ENCODE peak calls at places on chromosomes 1 and 21, in nine cellular contexts. Q is mucosa of descending colon; Z is A673; L is CD8-positive, alpha-beta T cell; K is heart right ventricle; N is transverse colon; H is aorta; G is H9; Y is HCT116. C is an unnamed sample. For H3K4me1, the result is how much of the 10 kb centered on the place peaks cover.

GRCh38 chr1:155324717-155325595 is 4.3 kb downstream of the RUSC1 start:
- DNase-seq in Q (peak), Z (peak), L (no peak), K (peak), N (peak), H (peak), G (peak), Y (peak), C (peak)

GRCh38 chr21:38489729-38490128 is 8.5 kb downstream of the ERG start:
- DNase-seq in Q (no peak), Z (no peak), L (no peak), K (no peak), N (no peak), H (no peak), G (no peak), Y (no peak), C (no peak)

GRCh38 chr1:72178266-72178665 is 104.1 kb downstream of the NEGR1 start:
- DNase-seq in Q (no peak), Z (peak), L (no peak), K (no peak), N (no peak), H (no peak), G (no peak), Y (no peak), C (no peak)

GRCh38 chr1:52590275-52590674 is 11.9 kb upstream of the GPX7 start:
- DNase-seq in Q (no peak), Z (no peak), L (no peak), K (no peak), N (no peak), H (no peak), G (no peak), Y (no peak), C (no peak)

GRCh38 chr1:184270556-184270955 is 116.3 kb upstream of the C1orf21 start:
- DNase-seq in Q (no peak), Z (peak), L (no peak), K (no peak), N (no peak), H (no peak), G (peak), Y (no peak), C (no peak)

GRCh38 chr1:100219879-100220278 is 29.8 kb downstream of the DBT start:
- DNase-seq in Q (no peak), Z (peak), L (no peak), K (no peak), N (no peak), H (no peak), G (no peak), Y (no peak), C (no peak)

GRCh38 chr1:227885135-227885647 is 62.5 kb downstream of the WNT9A start:
- DNase-seq in Q (no peak), Z (no peak), L (peak), K (no peak), N (no peak), H (no peak), G (no peak), Y (no peak), C (no peak)

GRCh38 chr1:173661763-173662162 is 7.9 kb downstream of the ANKRD45 start:
- DNase-seq in Q (no peak), Z (no peak), L (no peak), K (no peak), N (no peak), H (no peak), G (no peak), Y (no peak), C (no peak)

GRCh38 chr1:201376464-201377374 is 761 bp downstream of the TNNT2 start:
- DNase-seq in Q (peak), Z (peak), L (no peak), K (no peak), N (peak), H (no peak), G (peak), Y (peak), C (no peak)

GRCh38 chr1:30259631-30260030 is 463.8 kb downstream of the MATN1 start:
- DNase-seq in Q (no peak), Z (no peak), L (no peak), K (no peak), N (no peak), H (no peak), G (no peak), Y (no peak), C (no peak)

GRCh38 chr1:190172636-190173410 is 304.8 kb downstream of the BRINP3 start:
- DNase-seq in Q (no peak), Z (no peak), L (no peak), K (no peak), N (no peak), H (no peak), G (no peak), Y (no peak), C (no peak)

GRCh38 chr1:7365706-7366105 is 405.4 kb upstream of the VAMP3 start:
- DNase-seq in Q (no peak), Z (no peak), L (no peak), K (no peak), N (no peak), H (no peak), G (no peak), Y (no peak), C (no peak)

GRCh38 chr1:210440081-210440480 is 111.4 kb downstream of the HHAT start:
- DNase-seq in Q (no peak), Z (peak), L (no peak), K (no peak), N (no peak), H (no peak), G (no peak), Y (no peak), C (no peak)

GRCh38 chr1:19814681-19815503 is at the start of gene RNF186:
- DNase-seq in Q (peak), Z (no peak), L (no peak), K (no peak), N (peak), H (no peak), G (no peak), Y (no peak), C (no peak)

GRCh38 chr1:40987439-40988276 is 8.2 kb downstream of the CTPS1 start:
- DNase-seq in Q (no peak), Z (no peak), L (no peak), K (no peak), N (no peak), H (no peak), G (no peak), Y (no peak), C (no peak)

GRCh38 chr1:206471993-206472392 is 1.7 kb downstream of the IKBKE start:
- DNase-seq in Q (no peak), Z (no peak), L (no peak), K (no peak), N (no peak), H (peak), G (no peak), Y (no peak), C (no peak)

GRCh38 chr21:33383056-33383888 is 19.9 kb upstream of the IFNGR2 start:
- DNase-seq in Q (peak), Z (no peak), L (peak), K (no peak), N (peak), H (peak), G (peak), Y (peak), C (peak)

GRCh38 chr1:206030714-206031113 is 7.0 kb upstream of the CTSE start:
- DNase-seq in Q (peak), Z (peak), L (peak), K (peak), N (peak), H (no peak), G (peak), Y (peak), C (peak)

GRCh38 chr1:176560681-176561080 is 97.7 kb downstream of the PAPPA2 start:
- DNase-seq in Q (no peak), Z (no peak), L (no peak), K (no peak), N (no peak), H (no peak), G (no peak), Y (no peak), C (no peak)

GRCh38 chr1:94698759-94699502 is 121.2 kb upstream of the SLC44A3 start:
- DNase-seq in Q (no peak), Z (no peak), L (no peak), K (no peak), N (no peak), H (no peak), G (no peak), Y (peak), C (no peak)

GRCh38 chr1:25033828-25034451 is 103.9 kb upstream of the RUNX3 start:
- DNase-seq in Q (peak), Z (no peak), L (no peak), K (peak), N (peak), H (no peak), G (no peak), Y (no peak), C (no peak)

GRCh38 chr1:201307239-201307638 is 23.9 kb downstream of the PKP1 start:
- DNase-seq in Q (no peak), Z (no peak), L (no peak), K (no peak), N (no peak), H (no peak), G (no peak), Y (no peak), C (no peak)

GRCh38 chr1:163357378-163357777 is 35.6 kb downstream of the NUF2 start:
- DNase-seq in Q (no peak), Z (no peak), L (no peak), K (no peak), N (no peak), H (no peak), G (no peak), Y (no peak), C (peak)

GRCh38 chr1:235404190-235404589 is 37.0 kb downstream of the TBCE start:
- DNase-seq in Q (no peak), Z (no peak), L (no peak), K (no peak), N (no peak), H (no peak), G (no peak), Y (no peak), C (peak)

GRCh38 chr1:39727932-39728317 is 10.8 kb upstream of the PPIE start:
- DNase-seq in Q (no peak), Z (no peak), L (no peak), K (no peak), N (no peak), H (no peak), G (no peak), Y (no peak), C (no peak)

GRCh38 chr1:199472025-199472424 is 555.5 kb upstream of the NR5A2 start:
- DNase-seq in Q (no peak), Z (peak), L (no peak), K (no peak), N (no peak), H (no peak), G (no peak), Y (no peak), C (no peak)

GRCh38 chr1:75203415-75204277 is 69.5 kb downstream of the LHX8 start:
- DNase-seq in Q (peak), Z (peak), L (no peak), K (no peak), N (no peak), H (no peak), G (no peak), Y (peak), C (no peak)

GRCh38 chr1:18597159-18598042 is 33.2 kb upstream of the PAX7 start:
- DNase-seq in Q (peak), Z (peak), L (peak), K (peak), N (peak), H (peak), G (peak), Y (no peak), C (peak)

GRCh38 chr1:82225407-82226197 is 424.9 kb downstream of the ADGRL2 start:
- DNase-seq in Q (no peak), Z (peak), L (no peak), K (no peak), N (no peak), H (no peak), G (no peak), Y (no peak), C (no peak)

GRCh38 chr21:45499970-45500575 is 42.2 kb downstream of the SLC19A1 start:
- DNase-seq in Q (no peak), Z (no peak), L (no peak), K (no peak), N (no peak), H (peak), G (no peak), Y (no peak), C (no peak)

GRCh38 chr1:203649551-203650011 is 22.9 kb downstream of the ATP2B4 start:
- DNase-seq in Q (no peak), Z (no peak), L (peak), K (no peak), N (no peak), H (no peak), G (no peak), Y (no peak), C (no peak)

GRCh38 chr1:231534703-231535159 is 6.3 kb downstream of the TSNAX start:
- DNase-seq in Q (no peak), Z (no peak), L (no peak), K (no peak), N (no peak), H (no peak), G (no peak), Y (no peak), C (no peak)
- H3K4me1 ChIP-seq in Q (under half), Z (under half), L (under half), K (under half), N (under half), H (under half), G (under half), Y (under half), C (under half)

GRCh38 chr1:156895408-156895874 is 1.9 kb downstream of the PEAR1 start:
- DNase-seq in Q (no peak), Z (no peak), L (no peak), K (no peak), N (no peak), H (no peak), G (no peak), Y (no peak), C (no peak)
- H3K4me1 ChIP-seq in Q (under half), Z (under half), L (under half), K (under half), N (under half), H (under half), G (under half), Y (under half), C (half or more)

GRCh38 chr1:17230671-17231310 is 18.1 kb upstream of the PADI3 start:
- DNase-seq in Q (no peak), Z (no peak), L (no peak), K (no peak), N (no peak), H (no peak), G (no peak), Y (no peak), C (no peak)

GRCh38 chr1:17233675-17234074 is 15.2 kb upstream of the PADI3 start:
- DNase-seq in Q (peak), Z (peak), L (no peak), K (no peak), N (peak), H (no peak), G (no peak), Y (peak), C (peak)

GRCh38 chr1:17234405-17234804 is 14.5 kb upstream of the PADI3 start:
- DNase-seq in Q (no peak), Z (no peak), L (no peak), K (no peak), N (no peak), H (no peak), G (no peak), Y (no peak), C (no peak)

GRCh38 chr1:17235135-17235880 is 13.6 kb upstream of the PADI3 start:
- DNase-seq in Q (no peak), Z (peak), L (no peak), K (no peak), N (no peak), H (no peak), G (no peak), Y (no peak), C (no peak)

DNA sequence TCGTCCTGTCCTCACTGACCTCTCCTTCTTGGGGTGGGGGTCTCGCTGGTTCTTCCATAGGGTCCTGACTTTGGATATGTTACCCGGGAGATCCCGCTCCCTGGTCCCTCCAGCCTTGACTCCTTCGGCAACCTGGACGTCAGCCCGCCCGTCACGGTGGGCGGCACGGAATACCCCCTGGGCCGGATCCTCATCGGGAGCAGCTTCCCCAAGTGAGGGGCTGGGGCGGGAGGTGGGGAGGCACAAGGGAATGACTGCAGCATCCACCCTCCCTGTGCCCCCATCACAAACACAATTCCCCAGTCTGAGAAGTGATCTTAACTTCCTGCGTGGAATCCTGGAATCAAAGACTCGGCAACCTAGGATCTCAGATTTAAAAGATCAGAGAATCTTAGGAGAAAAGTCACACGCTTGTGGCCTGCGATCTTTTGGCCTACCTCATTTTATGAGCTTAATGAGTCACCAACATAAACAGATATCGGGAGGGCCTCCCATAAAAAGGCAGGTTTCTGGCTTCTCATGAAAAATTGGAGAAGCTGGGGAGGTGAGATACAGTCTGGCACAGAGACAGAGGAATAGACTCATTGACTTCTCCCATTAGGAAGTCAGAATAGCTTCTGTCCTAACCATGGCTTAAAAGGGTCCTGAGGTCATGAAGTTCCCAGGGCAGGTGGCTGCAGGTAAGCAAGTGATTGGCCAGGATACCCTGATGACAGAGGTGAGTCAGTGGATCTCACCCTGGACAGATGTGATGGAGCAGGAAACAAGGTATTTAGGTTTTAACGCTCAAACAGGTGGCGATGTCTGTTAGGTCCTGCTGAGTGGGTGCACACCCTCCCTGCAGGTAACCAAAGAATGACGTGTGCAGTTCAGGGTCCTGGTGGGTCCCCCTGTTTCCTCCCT is 15.9 kb upstream of the PADI3 start:
- DNase-seq in Q (peak), Z (peak), L (no peak), K (no peak), N (peak), H (no peak), G (no peak), Y (peak), C (peak)
- H3K4me1 ChIP-seq in Q (under half), Z (half or more), L (under half), K (under half), N (under half), H (under half), G (under half), Y (under half), C (half or more)

GRCh38 chr1:31938184-31938975 is at the start of gene PTP4A2:
- DNase-seq in Q (peak), Z (peak), L (peak), K (peak), N (peak), H (peak), G (peak), Y (peak), C (peak)

GRCh38 chr1:31936278-31936965 is 1.7 kb downstream of the PTP4A2 start:
- DNase-seq in Q (no peak), Z (no peak), L (no peak), K (no peak), N (no peak), H (no peak), G (no peak), Y (no peak), C (no peak)

GRCh38 chr1:31936966-31937299 is 1.2 kb downstream of the PTP4A2 start:
- DNase-seq in Q (no peak), Z (no peak), L (no peak), K (no peak), N (no peak), H (no peak), G (no peak), Y (no peak), C (peak)

GRCh38 chr1:31939484-31940329 is 1.5 kb upstream of the PTP4A2 start:
- DNase-seq in Q (peak), Z (peak), L (peak), K (no peak), N (peak), H (no peak), G (peak), Y (peak), C (peak)

DNA sequence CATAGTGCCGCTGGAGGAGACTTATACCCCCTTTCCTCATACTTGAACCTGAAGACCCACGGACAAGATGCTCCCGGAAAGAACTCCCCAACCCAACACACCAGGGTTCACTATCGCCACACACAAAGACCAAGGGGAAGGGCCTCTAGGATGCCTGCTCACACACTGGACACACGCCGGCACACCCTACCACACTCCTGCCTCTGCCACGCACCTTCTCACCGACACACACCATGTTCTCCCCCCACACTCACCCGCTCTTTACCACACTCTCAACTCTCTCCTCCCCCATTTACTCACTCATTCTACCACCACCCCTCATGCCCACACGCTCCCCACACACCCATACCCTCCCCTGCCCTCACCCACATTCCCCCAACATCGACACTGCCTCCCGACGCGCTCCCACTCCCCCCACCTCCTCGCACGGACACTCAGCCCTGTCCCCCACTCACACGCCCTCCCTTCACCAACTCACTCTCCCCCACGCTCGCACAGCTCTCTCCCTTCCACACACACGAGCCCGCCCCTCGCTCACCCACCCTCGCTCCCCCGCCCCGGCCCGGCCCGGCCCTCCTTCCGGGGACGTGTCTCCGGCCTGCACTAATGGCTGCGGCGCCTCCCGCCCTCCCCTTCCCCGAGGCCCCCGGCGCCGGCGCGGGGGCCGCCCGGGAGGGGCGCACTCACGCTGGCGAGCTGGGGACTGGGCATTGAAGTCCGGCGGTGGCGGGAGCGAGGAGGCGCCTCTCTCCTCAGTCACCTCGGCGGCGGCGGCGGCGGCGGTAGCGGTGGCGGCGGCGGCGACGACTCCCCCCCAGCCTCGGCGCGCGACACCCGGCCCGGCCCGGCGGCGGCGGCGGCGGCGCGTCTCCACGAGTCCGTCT is 626 bp downstream of the PTP4A2 start:
- DNase-seq in Q (peak), Z (peak), L (peak), K (peak), N (peak), H (peak), G (peak), Y (no peak), C (peak)
- H3K4me1 ChIP-seq in Q (under half), Z (half or more), L (half or more), K (under half), N (half or more), H (under half), G (under half), Y (half or more), C (half or more)

GRCh38 chr1:31923905-31924304 is 14.3 kb downstream of the PTP4A2 start:
- DNase-seq in Q (no peak), Z (no peak), L (no peak), K (no peak), N (no peak), H (no peak), G (no peak), Y (no peak), C (no peak)
- H3K4me1 ChIP-seq in Q (half or more), Z (under half), L (half or more), K (under half), N (half or more), H (under half), G (under half), Y (under half), C (under half)